ENCODE peak calls at places on chromosomes 2 and 18, in ten cellular contexts. One of them, this sample, is unnamed. For H3K4me1, the result is how much of the 10 kb centered on the place peaks cover.

GRCh38 chr18:58350526-58350925 is 278.4 kb downstream of the ALPK2 start:
- DNase-seq in H1: no peak
- DNase-seq in prostate gland: no peak
- DNase-seq in HCT116: no peak
- DNase-seq in spleen: no peak
- DNase-seq in breast epithelium: no peak
- DNase-seq in esophagus muscularis mucosa: no peak
- DNase-seq in Panc1: no peak
- DNase-seq in vagina: no peak
- DNase-seq in sigmoid colon: no peak
- DNase-seq in this sample: no peak

GRCh38 chr18:79169958-79170555 is 100.9 kb downstream of the ATP9B start:
- DNase-seq in H1: no peak
- DNase-seq in prostate gland: no peak
- DNase-seq in HCT116: no peak
- DNase-seq in spleen: no peak
- DNase-seq in breast epithelium: no peak
- DNase-seq in esophagus muscularis mucosa: no peak
- DNase-seq in Panc1: no peak
- DNase-seq in vagina: no peak
- DNase-seq in sigmoid colon: no peak
- DNase-seq in this sample: no peak

GRCh38 chr2:101998556-101999121 is 6.9 kb downstream of the IL1R2 start:
- DNase-seq in H1: no peak
- DNase-seq in prostate gland: no peak
- DNase-seq in HCT116: no peak
- DNase-seq in spleen: no peak
- DNase-seq in breast epithelium: no peak
- DNase-seq in esophagus muscularis mucosa: no peak
- DNase-seq in Panc1: no peak
- DNase-seq in vagina: no peak
- DNase-seq in sigmoid colon: no peak
- DNase-seq in this sample: no peak

GRCh38 chr2:16756831-16757644 is 91.4 kb upstream of the CYRIA start:
- DNase-seq in H1: peak
- DNase-seq in prostate gland: peak
- DNase-seq in HCT116: peak
- DNase-seq in spleen: peak
- DNase-seq in breast epithelium: peak
- DNase-seq in esophagus muscularis mucosa: no peak
- DNase-seq in Panc1: peak
- DNase-seq in vagina: no peak
- DNase-seq in sigmoid colon: peak
- DNase-seq in this sample: peak

GRCh38 chr2:119760237-119760807 is 600 bp downstream of the PTPN4 start:
- DNase-seq in H1: peak
- DNase-seq in prostate gland: no peak
- DNase-seq in HCT116: no peak
- DNase-seq in spleen: no peak
- DNase-seq in breast epithelium: peak
- DNase-seq in esophagus muscularis mucosa: no peak
- DNase-seq in Panc1: no peak
- DNase-seq in vagina: no peak
- DNase-seq in sigmoid colon: peak
- DNase-seq in this sample: peak

GRCh38 chr18:9975658-9976057 is 61.8 kb downstream of the VAPA start:
- DNase-seq in H1: no peak
- DNase-seq in prostate gland: no peak
- DNase-seq in HCT116: no peak
- DNase-seq in spleen: no peak
- DNase-seq in breast epithelium: no peak
- DNase-seq in esophagus muscularis mucosa: no peak
- DNase-seq in Panc1: no peak
- DNase-seq in vagina: no peak
- DNase-seq in sigmoid colon: no peak
- DNase-seq in this sample: no peak

GRCh38 chr2:241814571-241815476 is 5.8 kb downstream of the NEU4 start:
- DNase-seq in H1: no peak
- DNase-seq in prostate gland: no peak
- DNase-seq in HCT116: no peak
- DNase-seq in spleen: no peak
- DNase-seq in breast epithelium: peak
- DNase-seq in esophagus muscularis mucosa: no peak
- DNase-seq in Panc1: no peak
- DNase-seq in vagina: peak
- DNase-seq in sigmoid colon: peak
- DNase-seq in this sample: no peak

GRCh38 chr2:21627938-21628337 is 504.2 kb downstream of the TDRD15 start:
- DNase-seq in H1: no peak
- DNase-seq in prostate gland: no peak
- DNase-seq in HCT116: no peak
- DNase-seq in spleen: no peak
- DNase-seq in breast epithelium: no peak
- DNase-seq in esophagus muscularis mucosa: no peak
- DNase-seq in Panc1: no peak
- DNase-seq in vagina: no peak
- DNase-seq in sigmoid colon: no peak
- DNase-seq in this sample: no peak

GRCh38 chr2:109616184-109616583 is 2.0 kb downstream of the SOWAHC start:
- DNase-seq in H1: no peak
- DNase-seq in prostate gland: no peak
- DNase-seq in HCT116: no peak
- DNase-seq in spleen: no peak
- DNase-seq in breast epithelium: no peak
- DNase-seq in esophagus muscularis mucosa: no peak
- DNase-seq in Panc1: no peak
- DNase-seq in vagina: no peak
- DNase-seq in sigmoid colon: no peak
- DNase-seq in this sample: no peak

GRCh38 chr18:4172491-4172890 is 282.6 kb downstream of the DLGAP1 start:
- DNase-seq in H1: no peak
- DNase-seq in prostate gland: no peak
- DNase-seq in HCT116: no peak
- DNase-seq in spleen: no peak
- DNase-seq in breast epithelium: no peak
- DNase-seq in esophagus muscularis mucosa: no peak
- DNase-seq in Panc1: no peak
- DNase-seq in vagina: no peak
- DNase-seq in sigmoid colon: no peak
- DNase-seq in this sample: no peak

GRCh38 chr2:177573120-177573519 is 180.5 kb downstream of the AGPS start:
- DNase-seq in H1: no peak
- DNase-seq in prostate gland: no peak
- DNase-seq in HCT116: no peak
- DNase-seq in spleen: no peak
- DNase-seq in breast epithelium: no peak
- DNase-seq in esophagus muscularis mucosa: no peak
- DNase-seq in Panc1: no peak
- DNase-seq in vagina: no peak
- DNase-seq in sigmoid colon: no peak
- DNase-seq in this sample: no peak

GRCh38 chr18:56639094-56639361 is 636 bp upstream of the TXNL1 start:
- DNase-seq in H1: no peak
- DNase-seq in prostate gland: no peak
- DNase-seq in HCT116: no peak
- DNase-seq in spleen: no peak
- DNase-seq in breast epithelium: no peak
- DNase-seq in esophagus muscularis mucosa: no peak
- DNase-seq in Panc1: no peak
- DNase-seq in vagina: no peak
- DNase-seq in sigmoid colon: no peak
- DNase-seq in this sample: no peak

GRCh38 chr18:26978812-26979341 is 113.4 kb upstream of the AQP4 start:
- DNase-seq in H1: no peak
- DNase-seq in prostate gland: no peak
- DNase-seq in HCT116: no peak
- DNase-seq in spleen: no peak
- DNase-seq in breast epithelium: no peak
- DNase-seq in esophagus muscularis mucosa: no peak
- DNase-seq in Panc1: no peak
- DNase-seq in vagina: no peak
- DNase-seq in sigmoid colon: no peak
- DNase-seq in this sample: no peak

GRCh38 chr2:164351536-164351935 is 269.7 kb downstream of the GRB14 start:
- DNase-seq in H1: no peak
- DNase-seq in prostate gland: no peak
- DNase-seq in HCT116: no peak
- DNase-seq in spleen: no peak
- DNase-seq in breast epithelium: no peak
- DNase-seq in esophagus muscularis mucosa: no peak
- DNase-seq in Panc1: no peak
- DNase-seq in vagina: no peak
- DNase-seq in sigmoid colon: no peak
- DNase-seq in this sample: no peak

GRCh38 chr2:169012812-169013627 is 18.1 kb downstream of the ABCB11 start:
- DNase-seq in H1: no peak
- DNase-seq in prostate gland: no peak
- DNase-seq in HCT116: no peak
- DNase-seq in spleen: no peak
- DNase-seq in breast epithelium: no peak
- DNase-seq in esophagus muscularis mucosa: no peak
- DNase-seq in Panc1: no peak
- DNase-seq in vagina: no peak
- DNase-seq in sigmoid colon: no peak
- DNase-seq in this sample: no peak
- H3K4me1 ChIP-seq in H1: under half
- H3K4me1 ChIP-seq in prostate gland: under half
- H3K4me1 ChIP-seq in HCT116: under half
- H3K4me1 ChIP-seq in spleen: under half
- H3K4me1 ChIP-seq in breast epithelium: under half
- H3K4me1 ChIP-seq in esophagus muscularis mucosa: under half
- H3K4me1 ChIP-seq in Panc1: under half
- H3K4me1 ChIP-seq in vagina: under half
- H3K4me1 ChIP-seq in sigmoid colon: under half
- H3K4me1 ChIP-seq in this sample: under half

GRCh38 chr2:110980613-110981062 is 140.1 kb upstream of the BCL2L11 start:
- DNase-seq in H1: no peak
- DNase-seq in prostate gland: no peak
- DNase-seq in HCT116: no peak
- DNase-seq in spleen: no peak
- DNase-seq in breast epithelium: no peak
- DNase-seq in esophagus muscularis mucosa: peak
- DNase-seq in Panc1: no peak
- DNase-seq in vagina: no peak
- DNase-seq in sigmoid colon: no peak
- DNase-seq in this sample: no peak
- TF ChIP-seq POLR2AphosphoS5 in H1: no peak
- TF ChIP-seq POLR2AphosphoS5 in prostate gland: no peak
- TF ChIP-seq POLR2AphosphoS5 in HCT116: no peak
- TF ChIP-seq POLR2AphosphoS5 in spleen: no peak
- TF ChIP-seq POLR2AphosphoS5 in breast epithelium: no peak
- TF ChIP-seq POLR2AphosphoS5 in esophagus muscularis mucosa: no peak
- TF ChIP-seq POLR2AphosphoS5 in Panc1: no peak
- TF ChIP-seq POLR2AphosphoS5 in vagina: no peak
- TF ChIP-seq POLR2AphosphoS5 in sigmoid colon: no peak
- TF ChIP-seq POLR2AphosphoS5 in this sample: no peak

GRCh38 chr18:77023115-77023782 is 109.3 kb downstream of the MBP start:
- DNase-seq in H1: no peak
- DNase-seq in prostate gland: no peak
- DNase-seq in HCT116: no peak
- DNase-seq in spleen: no peak
- DNase-seq in breast epithelium: no peak
- DNase-seq in esophagus muscularis mucosa: no peak
- DNase-seq in Panc1: no peak
- DNase-seq in vagina: no peak
- DNase-seq in sigmoid colon: no peak
- DNase-seq in this sample: no peak

GRCh38 chr18:77021075-77021474 is 111.5 kb downstream of the MBP start:
- DNase-seq in H1: no peak
- DNase-seq in prostate gland: no peak
- DNase-seq in HCT116: no peak
- DNase-seq in spleen: no peak
- DNase-seq in breast epithelium: no peak
- DNase-seq in esophagus muscularis mucosa: no peak
- DNase-seq in Panc1: no peak
- DNase-seq in vagina: no peak
- DNase-seq in sigmoid colon: no peak
- DNase-seq in this sample: no peak

GRCh38 chr18:77022556-77022955 is 110.0 kb downstream of the MBP start:
- DNase-seq in H1: no peak
- DNase-seq in prostate gland: no peak
- DNase-seq in HCT116: no peak
- DNase-seq in spleen: no peak
- DNase-seq in breast epithelium: no peak
- DNase-seq in esophagus muscularis mucosa: no peak
- DNase-seq in Panc1: no peak
- DNase-seq in vagina: no peak
- DNase-seq in sigmoid colon: no peak
- DNase-seq in this sample: no peak

GRCh38 chr18:77020561-77020960 is 112.0 kb downstream of the MBP start:
- DNase-seq in H1: no peak
- DNase-seq in prostate gland: no peak
- DNase-seq in HCT116: no peak
- DNase-seq in spleen: no peak
- DNase-seq in breast epithelium: no peak
- DNase-seq in esophagus muscularis mucosa: no peak
- DNase-seq in Panc1: no peak
- DNase-seq in vagina: no peak
- DNase-seq in sigmoid colon: no peak
- DNase-seq in this sample: no peak

DNA sequence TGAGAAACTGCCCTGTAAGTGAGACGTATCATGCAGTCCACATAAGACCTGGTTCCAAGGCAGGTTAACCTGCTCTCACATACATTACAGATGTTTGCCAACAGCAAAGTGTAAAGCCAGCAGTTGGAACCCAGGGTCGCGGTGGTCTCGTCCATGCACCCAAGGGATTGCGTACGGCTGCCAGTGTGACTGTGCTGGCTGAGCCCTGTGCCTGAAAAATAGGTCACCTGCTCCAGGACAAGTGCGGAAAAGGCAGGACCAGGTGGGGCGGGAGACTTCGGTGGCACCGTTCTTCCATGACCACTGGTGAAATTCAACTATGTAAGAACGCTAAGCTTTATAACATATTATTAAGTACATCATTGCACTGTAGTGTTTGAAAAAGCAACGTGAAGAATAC is 110.5 kb downstream of the MBP start:
- DNase-seq in H1: no peak
- DNase-seq in prostate gland: no peak
- DNase-seq in HCT116: no peak
- DNase-seq in spleen: no peak
- DNase-seq in breast epithelium: no peak
- DNase-seq in esophagus muscularis mucosa: no peak
- DNase-seq in Panc1: no peak
- DNase-seq in vagina: no peak
- DNase-seq in sigmoid colon: no peak
- DNase-seq in this sample: no peak
- H3K27ac ChIP-seq in H1: no peak
- H3K27ac ChIP-seq in prostate gland: no peak
- H3K27ac ChIP-seq in HCT116: no peak
- H3K27ac ChIP-seq in spleen: no peak
- H3K27ac ChIP-seq in breast epithelium: no peak
- H3K27ac ChIP-seq in esophagus muscularis mucosa: no peak
- H3K27ac ChIP-seq in Panc1: no peak
- H3K27ac ChIP-seq in vagina: no peak
- H3K27ac ChIP-seq in sigmoid colon: no peak
- H3K27ac ChIP-seq in this sample: no peak

DNA sequence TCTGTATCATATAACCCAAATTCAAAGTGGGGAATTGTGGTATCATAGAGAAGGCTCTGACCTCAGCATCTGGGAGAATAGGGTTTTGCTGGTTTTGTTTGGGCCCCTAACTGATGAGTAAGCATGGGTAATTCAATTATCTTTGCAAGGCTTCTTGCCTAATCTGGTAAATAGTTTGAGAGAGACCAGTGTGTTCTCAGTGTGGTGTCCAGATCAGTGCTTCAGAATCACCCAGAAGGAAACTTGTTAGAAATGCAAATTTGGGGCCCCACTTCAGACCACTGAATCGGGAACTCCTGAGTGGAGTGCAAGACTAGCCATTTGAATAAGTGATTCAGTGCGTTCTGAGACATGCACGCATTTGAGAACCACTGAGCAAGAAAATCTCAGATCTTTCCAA is 282.7 kb downstream of the EPHA4 start:
- DNase-seq in H1: no peak
- DNase-seq in prostate gland: no peak
- DNase-seq in HCT116: no peak
- DNase-seq in spleen: no peak
- DNase-seq in breast epithelium: no peak
- DNase-seq in esophagus muscularis mucosa: no peak
- DNase-seq in Panc1: no peak
- DNase-seq in vagina: no peak
- DNase-seq in sigmoid colon: no peak
- DNase-seq in this sample: no peak
- H3K4me1 ChIP-seq in H1: under half
- H3K4me1 ChIP-seq in prostate gland: under half
- H3K4me1 ChIP-seq in HCT116: under half
- H3K4me1 ChIP-seq in spleen: under half
- H3K4me1 ChIP-seq in breast epithelium: under half
- H3K4me1 ChIP-seq in esophagus muscularis mucosa: under half
- H3K4me1 ChIP-seq in Panc1: under half
- H3K4me1 ChIP-seq in vagina: under half
- H3K4me1 ChIP-seq in sigmoid colon: under half
- H3K4me1 ChIP-seq in this sample: under half